ENCODE peak calls at places on chromosome 19, in four cellular contexts. One of them, this sample, is unnamed.

GRCh38 chr19:35986664-35987570 is 8.1 kb upstream of the SDHAF1 start:
- DNase-seq in HepG2: no peak
- DNase-seq in K562: no peak
- DNase-seq in WTC11: peak; percentile 61
- DNase-seq in this sample: peak; percentile 57

GRCh38 chr19:2774953-2775555 is 8.0 kb downstream of the SGTA start:
- DNase-seq in HepG2: no peak
- DNase-seq in WTC11: no peak
- DNase-seq in K562: no peak
- DNase-seq in this sample: no peak

GRCh38 chr19:15992014-15992413 is 43.2 kb downstream of the OR10H4 start:
- DNase-seq in WTC11: no peak
- DNase-seq in HepG2: no peak
- DNase-seq in K562: no peak
- DNase-seq in this sample: no peak

GRCh38 chr19:42149447-42150202 is 17.4 kb upstream of the POU2F2 start:
- DNase-seq in HepG2: no peak
- DNase-seq in WTC11: peak; percentile 29
- DNase-seq in K562: no peak
- DNase-seq in this sample: no peak

GRCh38 chr19:11356676-11357550 is 1.7 kb downstream of the PLPPR2 start:
- DNase-seq in K562: no peak
- DNase-seq in WTC11: no peak
- DNase-seq in HepG2: no peak
- DNase-seq in this sample: no peak

GRCh38 chr19:19280561-19280960 is 7.5 kb upstream of the TM6SF2 start:
- DNase-seq in HepG2: no peak
- DNase-seq in K562: no peak
- DNase-seq in WTC11: no peak
- DNase-seq in this sample: no peak

GRCh38 chr19:6730153-6730804 is 7.1 kb downstream of the GPR108 start:
- DNase-seq in WTC11: peak; percentile 94
- DNase-seq in K562: peak; percentile 96
- DNase-seq in HepG2: peak; percentile 96
- DNase-seq in this sample: peak; percentile 68

GRCh38 chr19:14979498-14980255 is at the start of gene SLC1A6:
- DNase-seq in HepG2: no peak
- DNase-seq in K562: no peak
- DNase-seq in WTC11: peak; percentile 75
- DNase-seq in this sample: peak; percentile 26

GRCh38 chr19:43290568-43291359 is 21.4 kb upstream of the PSG9 start:
- DNase-seq in K562: no peak
- DNase-seq in WTC11: peak; percentile 15
- DNase-seq in HepG2: no peak
- DNase-seq in this sample: no peak

GRCh38 chr19:15137777-15138176 is 30.6 kb downstream of the SYDE1 start:
- DNase-seq in K562: no peak
- DNase-seq in WTC11: no peak
- DNase-seq in HepG2: no peak
- DNase-seq in this sample: no peak

GRCh38 chr19:30530751-30531150 is 158.6 kb downstream of the ZNF536 start:
- DNase-seq in HepG2: no peak
- DNase-seq in K562: no peak
- DNase-seq in WTC11: no peak
- DNase-seq in this sample: no peak

GRCh38 chr19:30535011-30535410 is 162.8 kb downstream of the ZNF536 start:
- DNase-seq in WTC11: no peak
- DNase-seq in HepG2: no peak
- DNase-seq in K562: no peak
- DNase-seq in this sample: no peak

GRCh38 chr19:30528919-30529318 is 156.7 kb downstream of the ZNF536 start:
- DNase-seq in HepG2: no peak
- DNase-seq in WTC11: no peak
- DNase-seq in K562: no peak
- DNase-seq in this sample: no peak

GRCh38 chr19:30525383-30525782 is 153.2 kb downstream of the ZNF536 start:
- DNase-seq in WTC11: no peak
- DNase-seq in HepG2: no peak
- DNase-seq in K562: no peak
- DNase-seq in this sample: no peak

GRCh38 chr19:30529876-30530275 is 157.7 kb downstream of the ZNF536 start:
- DNase-seq in HepG2: no peak
- DNase-seq in K562: no peak
- DNase-seq in WTC11: no peak
- DNase-seq in this sample: no peak
- TF ChIP-seq ELF4 in HepG2: no peak
- TF ChIP-seq ELF4 in K562: no peak
- TF ChIP-seq ELF4 in WTC11: no peak
- TF ChIP-seq ELF4 in this sample: no peak

GRCh38 chr19:58328999-58329398 is 2.2 kb downstream of the ZSCAN22 start:
- DNase-seq in HepG2: no peak
- DNase-seq in K562: peak; percentile 71
- DNase-seq in WTC11: peak; percentile 77
- DNase-seq in this sample: peak; percentile 37
- TF ChIP-seq ELF4 in HepG2: no peak
- TF ChIP-seq ELF4 in K562: no peak
- TF ChIP-seq ELF4 in WTC11: no peak
- TF ChIP-seq ELF4 in this sample: no peak

GRCh38 chr19:48757089-48757675 is 1.9 kb downstream of the FGF21 start:
- DNase-seq in K562: no peak
- DNase-seq in WTC11: no peak
- DNase-seq in HepG2: no peak
- DNase-seq in this sample: no peak

GRCh38 chr19:48755787-48756674 is 707 bp downstream of the FGF21 start:
- DNase-seq in K562: no peak
- DNase-seq in HepG2: no peak
- DNase-seq in WTC11: no peak
- DNase-seq in this sample: no peak

GRCh38 chr19:48757741-48758144 is 2.4 kb downstream of the FGF21 start:
- DNase-seq in K562: no peak
- DNase-seq in HepG2: peak; percentile 38
- DNase-seq in WTC11: no peak
- DNase-seq in this sample: no peak

GRCh38 chr19:48756686-48757085 is 1.4 kb downstream of the FGF21 start:
- DNase-seq in WTC11: no peak
- DNase-seq in K562: no peak
- DNase-seq in HepG2: no peak
- DNase-seq in this sample: no peak

DNA sequence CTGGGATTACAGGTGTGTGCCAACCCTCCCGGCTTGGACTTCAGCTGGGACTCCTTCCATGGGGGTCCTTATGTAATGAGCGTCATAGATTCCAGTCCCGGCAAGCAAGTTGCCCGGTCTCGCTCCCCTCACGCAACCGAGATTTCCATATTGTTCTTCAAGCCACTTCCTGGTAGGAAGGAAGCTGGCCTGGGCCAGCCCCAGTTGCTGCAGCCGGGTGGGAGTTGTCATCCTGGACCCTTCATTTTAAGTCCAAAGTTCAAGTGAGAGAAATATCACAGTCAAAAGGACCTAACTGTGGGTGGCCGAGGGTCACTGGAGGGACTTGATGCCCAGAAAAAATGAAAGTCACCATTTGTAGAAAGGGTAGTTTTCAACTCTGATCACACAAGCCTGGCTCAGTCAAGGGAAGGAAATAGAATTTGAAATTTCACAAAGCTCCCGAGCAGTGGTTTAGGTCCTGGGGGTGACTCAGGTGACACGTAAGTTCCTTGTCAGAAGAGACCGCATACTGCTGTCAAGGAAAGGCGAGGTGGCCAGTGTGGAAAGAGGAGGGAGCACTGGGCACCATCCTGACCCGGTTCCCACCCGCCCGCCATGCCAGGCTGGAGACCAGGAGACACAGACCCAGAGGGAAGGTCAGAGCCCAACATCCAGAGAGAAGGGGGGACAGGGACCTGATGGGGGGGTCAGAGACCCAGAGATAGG is 5.3 kb downstream of the FGF21 start:
- DNase-seq in WTC11: no peak
- DNase-seq in K562: no peak
- DNase-seq in HepG2: peak; percentile 48
- DNase-seq in this sample: no peak
- TF ChIP-seq ELF4 in WTC11: no peak
- TF ChIP-seq ELF4 in K562: no peak
- TF ChIP-seq ELF4 in HepG2: no peak
- TF ChIP-seq ELF4 in this sample: no peak

DNA sequence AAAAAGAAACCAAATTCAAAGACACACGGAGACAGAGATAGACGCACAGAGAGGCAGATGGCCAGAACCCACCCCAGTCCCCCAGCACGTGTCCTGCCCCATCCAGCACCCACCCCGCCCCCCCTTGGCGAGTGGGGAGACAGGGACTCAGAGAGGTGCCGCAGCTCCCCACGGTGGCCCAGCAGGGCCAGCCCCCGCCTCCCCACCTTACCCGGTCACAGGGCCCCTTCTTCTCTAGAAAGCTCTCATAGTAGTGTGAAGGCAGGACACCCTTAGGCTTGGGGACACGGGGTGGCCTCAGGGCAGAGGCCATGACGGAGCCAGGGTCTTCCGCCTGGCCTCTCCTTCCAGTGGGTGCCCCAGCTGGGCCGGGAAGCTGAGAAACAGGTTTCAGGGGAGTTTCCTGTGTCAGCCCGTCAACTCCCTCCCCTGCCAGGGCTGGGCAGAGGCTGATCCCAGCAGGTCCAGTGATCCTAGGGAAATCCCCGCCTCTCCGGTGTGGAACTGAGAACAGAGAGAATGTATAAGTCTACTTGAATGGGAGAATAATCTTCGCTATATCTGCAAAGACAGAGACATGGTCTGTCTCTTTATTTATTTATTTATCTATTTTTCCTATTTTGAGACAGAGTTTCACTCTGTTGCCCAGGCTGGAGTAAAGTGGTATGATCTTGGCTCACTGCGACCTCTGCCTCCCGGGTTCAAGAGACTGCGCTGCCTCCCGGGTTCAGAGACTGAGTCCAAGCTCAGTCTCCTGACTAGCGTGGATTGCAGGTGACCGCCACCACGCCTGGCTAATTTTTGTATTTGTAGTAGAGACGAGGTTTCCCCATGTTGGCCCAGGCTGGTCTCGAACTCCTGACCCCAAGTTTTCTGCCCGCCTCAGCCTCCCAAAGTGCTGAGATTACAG is at the start of gene STAP2:
- DNase-seq in K562: peak; percentile 40
- DNase-seq in HepG2: peak; percentile 44
- DNase-seq in WTC11: peak; percentile 52
- DNase-seq in this sample: no peak
- TF ChIP-seq ELF4 in K562: no peak
- TF ChIP-seq ELF4 in HepG2: no peak
- TF ChIP-seq ELF4 in WTC11: no peak
- TF ChIP-seq ELF4 in this sample: no peak

DNA sequence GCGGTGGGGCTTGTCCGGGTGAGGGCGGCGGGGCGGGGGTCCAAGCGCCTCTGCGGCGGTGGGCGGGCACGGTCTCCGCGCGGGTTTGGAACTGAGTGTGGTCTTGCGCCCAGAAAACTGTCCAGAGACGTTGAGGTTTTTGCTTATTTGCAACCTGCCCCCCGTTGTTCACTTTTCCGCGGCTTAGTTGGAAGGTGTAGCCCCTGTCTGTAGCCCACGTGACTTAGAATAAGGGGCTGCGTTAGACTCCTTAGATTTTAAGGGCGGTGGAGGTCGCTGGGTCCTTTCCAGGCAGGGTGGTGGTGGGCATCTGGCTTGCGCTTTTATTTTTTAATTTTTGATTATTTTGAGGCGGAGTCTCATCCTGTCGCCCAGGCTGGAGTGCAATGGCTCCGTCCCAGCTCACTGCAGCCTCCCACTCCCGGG is 750 bp downstream of the RPS15 start:
- DNase-seq in HepG2: no peak
- DNase-seq in K562: no peak
- DNase-seq in WTC11: no peak
- DNase-seq in this sample: no peak
- TF ChIP-seq ELF4 in HepG2: no peak
- TF ChIP-seq ELF4 in K562: no peak
- TF ChIP-seq ELF4 in WTC11: no peak
- TF ChIP-seq ELF4 in this sample: no peak

This sample was measured in HEK293T.